ENCODE peak calls at places on chromosome 22, in nine cellular contexts. One of them, this sample, is unnamed.

GRCh38 chr22:41532908-41533825 is 11.1 kb downstream of the POLR3H start:
- DNase-seq in lower lobe of right lung: peak; percentile 82
- DNase-seq in cardiac muscle cell: peak; percentile 70
- DNase-seq in neuronal stem cell: peak; percentile 70
- DNase-seq in neural progenitor cell: peak; percentile 86
- DNase-seq in right cardiac atrium: peak; percentile 83
- DNase-seq in kidney: peak; percentile 86
- DNase-seq in hepatocyte: peak; percentile 88
- DNase-seq in upper lobe of right lung: peak; percentile 83
- DNase-seq in this sample: peak; percentile 63

GRCh38 chr22:30044369-30044768 is 35.9 kb upstream of the HORMAD2 start:
- DNase-seq in cardiac muscle cell: peak; percentile 78
- DNase-seq in neuronal stem cell: no peak
- DNase-seq in right cardiac atrium: no peak
- DNase-seq in lower lobe of right lung: no peak
- DNase-seq in hepatocyte: peak; percentile 78
- DNase-seq in neural progenitor cell: no peak
- DNase-seq in upper lobe of right lung: no peak
- DNase-seq in kidney: no peak
- DNase-seq in this sample: peak; percentile 72

GRCh38 chr22:19759459-19759993 is 1.1 kb upstream of the TBX1 start:
- DNase-seq in neural progenitor cell: peak; percentile 73
- DNase-seq in lower lobe of right lung: no peak
- DNase-seq in hepatocyte: no peak
- DNase-seq in neuronal stem cell: no peak
- DNase-seq in cardiac muscle cell: no peak
- DNase-seq in right cardiac atrium: no peak
- DNase-seq in kidney: no peak
- DNase-seq in upper lobe of right lung: no peak
- DNase-seq in this sample: peak; percentile 59

GRCh38 chr22:21738081-21738480 is 2.5 kb upstream of the YPEL1 start:
- DNase-seq in hepatocyte: no peak
- DNase-seq in neuronal stem cell: no peak
- DNase-seq in lower lobe of right lung: no peak
- DNase-seq in neural progenitor cell: no peak
- DNase-seq in right cardiac atrium: no peak
- DNase-seq in cardiac muscle cell: no peak
- DNase-seq in kidney: no peak
- DNase-seq in upper lobe of right lung: no peak
- DNase-seq in this sample: no peak

GRCh38 chr22:26127126-26127525 is 42.1 kb upstream of the SEZ6L start:
- DNase-seq in kidney: no peak
- DNase-seq in upper lobe of right lung: no peak
- DNase-seq in hepatocyte: no peak
- DNase-seq in right cardiac atrium: no peak
- DNase-seq in cardiac muscle cell: no peak
- DNase-seq in neural progenitor cell: no peak
- DNase-seq in lower lobe of right lung: no peak
- DNase-seq in neuronal stem cell: no peak
- DNase-seq in this sample: no peak

GRCh38 chr22:28025866-28026575 is 107.0 kb upstream of the PITPNB start:
- DNase-seq in upper lobe of right lung: peak; percentile 41
- DNase-seq in neuronal stem cell: no peak
- DNase-seq in cardiac muscle cell: no peak
- DNase-seq in neural progenitor cell: no peak
- DNase-seq in right cardiac atrium: no peak
- DNase-seq in hepatocyte: no peak
- DNase-seq in lower lobe of right lung: no peak
- DNase-seq in kidney: no peak
- DNase-seq in this sample: no peak

GRCh38 chr22:30195245-30196140 is 51.1 kb downstream of the LIF start:
- DNase-seq in upper lobe of right lung: no peak
- DNase-seq in neural progenitor cell: no peak
- DNase-seq in right cardiac atrium: no peak
- DNase-seq in hepatocyte: no peak
- DNase-seq in kidney: no peak
- DNase-seq in cardiac muscle cell: peak; percentile 21
- DNase-seq in neuronal stem cell: no peak
- DNase-seq in lower lobe of right lung: no peak
- DNase-seq in this sample: no peak

GRCh38 chr22:35037089-35037488 is 28.9 kb upstream of the ISX start:
- DNase-seq in neural progenitor cell: peak; percentile 65
- DNase-seq in lower lobe of right lung: no peak
- DNase-seq in cardiac muscle cell: no peak
- DNase-seq in upper lobe of right lung: no peak
- DNase-seq in kidney: no peak
- DNase-seq in right cardiac atrium: no peak
- DNase-seq in hepatocyte: no peak
- DNase-seq in neuronal stem cell: peak; percentile 8
- DNase-seq in this sample: no peak

GRCh38 chr22:41976961-41977566 is 7.8 kb downstream of the SEPTIN3 start:
- DNase-seq in neural progenitor cell: peak; percentile 42
- DNase-seq in hepatocyte: no peak
- DNase-seq in kidney: no peak
- DNase-seq in right cardiac atrium: no peak
- DNase-seq in neuronal stem cell: no peak
- DNase-seq in cardiac muscle cell: no peak
- DNase-seq in upper lobe of right lung: no peak
- DNase-seq in lower lobe of right lung: no peak
- DNase-seq in this sample: no peak

GRCh38 chr22:28600546-28601143 is 79.0 kb downstream of the TTC28 start:
- DNase-seq in neural progenitor cell: peak; percentile 59
- DNase-seq in right cardiac atrium: no peak
- DNase-seq in cardiac muscle cell: peak; percentile 78
- DNase-seq in neuronal stem cell: peak; percentile 11
- DNase-seq in lower lobe of right lung: no peak
- DNase-seq in hepatocyte: peak; percentile 73
- DNase-seq in kidney: no peak
- DNase-seq in upper lobe of right lung: no peak
- DNase-seq in this sample: no peak

GRCh38 chr22:28208036-28208435 is 289.0 kb upstream of the PITPNB start:
- DNase-seq in hepatocyte: no peak
- DNase-seq in right cardiac atrium: no peak
- DNase-seq in neuronal stem cell: no peak
- DNase-seq in neural progenitor cell: no peak
- DNase-seq in kidney: no peak
- DNase-seq in cardiac muscle cell: no peak
- DNase-seq in upper lobe of right lung: no peak
- DNase-seq in lower lobe of right lung: no peak
- DNase-seq in this sample: no peak

GRCh38 chr22:31089101-31090100 is 8.3 kb downstream of the SMTN start:
- DNase-seq in neuronal stem cell: no peak
- DNase-seq in cardiac muscle cell: peak; percentile 65
- DNase-seq in upper lobe of right lung: no peak
- DNase-seq in lower lobe of right lung: no peak
- DNase-seq in kidney: no peak
- DNase-seq in hepatocyte: peak; percentile 61
- DNase-seq in neural progenitor cell: peak; percentile 61
- DNase-seq in right cardiac atrium: peak; percentile 42
- DNase-seq in this sample: peak; percentile 86

GRCh38 chr22:20405291-20405930 is 11.5 kb downstream of the ZNF74 start:
- DNase-seq in neuronal stem cell: no peak
- DNase-seq in kidney: no peak
- DNase-seq in upper lobe of right lung: peak; percentile 58
- DNase-seq in right cardiac atrium: no peak
- DNase-seq in neural progenitor cell: no peak
- DNase-seq in cardiac muscle cell: no peak
- DNase-seq in hepatocyte: no peak
- DNase-seq in lower lobe of right lung: no peak
- DNase-seq in this sample: no peak

GRCh38 chr22:26364066-26365015 is 64.7 kb upstream of the ASPHD2 start:
- DNase-seq in neural progenitor cell: peak; percentile 95
- DNase-seq in lower lobe of right lung: peak; percentile 51
- DNase-seq in kidney: no peak
- DNase-seq in cardiac muscle cell: peak; percentile 87
- DNase-seq in neuronal stem cell: peak; percentile 81
- DNase-seq in right cardiac atrium: peak; percentile 49
- DNase-seq in upper lobe of right lung: no peak
- DNase-seq in hepatocyte: peak; percentile 89
- DNase-seq in this sample: no peak

GRCh38 chr22:29071261-29072045 is 1.4 kb upstream of the KREMEN1 start:
- DNase-seq in neural progenitor cell: peak; percentile 86
- DNase-seq in neuronal stem cell: peak; percentile 56
- DNase-seq in hepatocyte: peak; percentile 82
- DNase-seq in right cardiac atrium: peak; percentile 55
- DNase-seq in cardiac muscle cell: peak; percentile 36
- DNase-seq in lower lobe of right lung: peak; percentile 72
- DNase-seq in upper lobe of right lung: peak; percentile 83
- DNase-seq in kidney: peak; percentile 81
- DNase-seq in this sample: peak; percentile 89

GRCh38 chr22:35399678-35400334 is at the start of gene MCM5:
- DNase-seq in kidney: peak; percentile 99
- DNase-seq in lower lobe of right lung: peak; percentile 98
- DNase-seq in neural progenitor cell: peak; percentile 98
- DNase-seq in upper lobe of right lung: peak; percentile 98
- DNase-seq in neuronal stem cell: peak; percentile 95
- DNase-seq in hepatocyte: peak; percentile 98
- DNase-seq in right cardiac atrium: peak; percentile 98
- DNase-seq in cardiac muscle cell: peak; percentile 98
- DNase-seq in this sample: peak; percentile 98

GRCh38 chr22:28984482-28985158 is 77.0 kb downstream of the C22orf31 start:
- DNase-seq in right cardiac atrium: no peak
- DNase-seq in upper lobe of right lung: no peak
- DNase-seq in cardiac muscle cell: peak; percentile 10
- DNase-seq in neuronal stem cell: no peak
- DNase-seq in kidney: no peak
- DNase-seq in lower lobe of right lung: no peak
- DNase-seq in hepatocyte: no peak
- DNase-seq in neural progenitor cell: no peak
- DNase-seq in this sample: no peak

GRCh38 chr22:27962268-27963191 is 43.5 kb upstream of the PITPNB start:
- DNase-seq in cardiac muscle cell: peak; percentile 32
- DNase-seq in right cardiac atrium: no peak
- DNase-seq in upper lobe of right lung: no peak
- DNase-seq in hepatocyte: no peak
- DNase-seq in neural progenitor cell: peak; percentile 50
- DNase-seq in neuronal stem cell: no peak
- DNase-seq in kidney: no peak
- DNase-seq in lower lobe of right lung: no peak
- DNase-seq in this sample: no peak

GRCh38 chr22:40506762-40507161 is 129.8 kb downstream of the MRTFA start:
- DNase-seq in cardiac muscle cell: no peak
- DNase-seq in neuronal stem cell: no peak
- DNase-seq in right cardiac atrium: no peak
- DNase-seq in kidney: no peak
- DNase-seq in hepatocyte: no peak
- DNase-seq in upper lobe of right lung: no peak
- DNase-seq in neural progenitor cell: no peak
- DNase-seq in lower lobe of right lung: no peak
- DNase-seq in this sample: no peak

GRCh38 chr22:40504285-40505249 is 132.0 kb downstream of the MRTFA start:
- DNase-seq in cardiac muscle cell: no peak
- DNase-seq in upper lobe of right lung: no peak
- DNase-seq in lower lobe of right lung: no peak
- DNase-seq in right cardiac atrium: no peak
- DNase-seq in neuronal stem cell: no peak
- DNase-seq in neural progenitor cell: no peak
- DNase-seq in hepatocyte: no peak
- DNase-seq in kidney: no peak
- DNase-seq in this sample: no peak

GRCh38 chr22:40510965-40511364 is 125.6 kb downstream of the MRTFA start:
- DNase-seq in upper lobe of right lung: no peak
- DNase-seq in neural progenitor cell: no peak
- DNase-seq in neuronal stem cell: no peak
- DNase-seq in hepatocyte: no peak
- DNase-seq in kidney: no peak
- DNase-seq in lower lobe of right lung: no peak
- DNase-seq in right cardiac atrium: no peak
- DNase-seq in cardiac muscle cell: no peak
- DNase-seq in this sample: no peak

GRCh38 chr22:40509401-40510134 is 127.0 kb downstream of the MRTFA start:
- DNase-seq in right cardiac atrium: peak; percentile 67
- DNase-seq in upper lobe of right lung: no peak
- DNase-seq in kidney: no peak
- DNase-seq in cardiac muscle cell: peak; percentile 99
- DNase-seq in hepatocyte: peak; percentile 65
- DNase-seq in neural progenitor cell: no peak
- DNase-seq in lower lobe of right lung: no peak
- DNase-seq in neuronal stem cell: no peak
- DNase-seq in this sample: no peak

DNA sequence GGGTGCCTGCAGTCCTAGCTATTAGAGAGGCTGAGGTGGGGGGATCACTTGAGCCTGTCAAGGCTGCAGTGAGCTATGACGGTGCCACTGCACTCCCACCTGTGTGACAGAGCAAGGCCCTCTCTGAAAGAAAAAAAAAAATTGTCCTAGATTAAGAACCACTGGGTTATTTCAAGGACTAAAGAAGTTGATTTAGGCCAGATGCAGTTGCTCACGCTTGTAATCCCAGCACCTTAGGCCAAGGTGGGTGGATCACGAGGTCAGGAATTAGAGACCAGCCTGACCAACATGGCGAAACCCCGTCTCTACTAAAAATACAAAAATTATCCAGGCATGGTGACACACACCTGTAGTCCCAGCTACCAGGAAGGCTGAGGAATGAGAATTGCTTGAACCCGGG is 129.0 kb downstream of the MRTFA start:
- DNase-seq in neuronal stem cell: no peak
- DNase-seq in lower lobe of right lung: no peak
- DNase-seq in upper lobe of right lung: no peak
- DNase-seq in neural progenitor cell: no peak
- DNase-seq in kidney: no peak
- DNase-seq in right cardiac atrium: no peak
- DNase-seq in hepatocyte: no peak
- DNase-seq in cardiac muscle cell: no peak
- DNase-seq in this sample: no peak
- H3K4me1 ChIP-seq in neuronal stem cell: peaks cover 5% of the 10 kb centered on the region
- H3K4me1 ChIP-seq in lower lobe of right lung: peaks cover 59% of the 10 kb centered on the region
- H3K4me1 ChIP-seq in upper lobe of right lung: peaks cover 51% of the 10 kb centered on the region
- H3K4me1 ChIP-seq in neural progenitor cell: peaks cover 6% of the 10 kb centered on the region
- H3K4me1 ChIP-seq in kidney: peaks cover 25% of the 10 kb centered on the region
- H3K4me1 ChIP-seq in right cardiac atrium: peaks cover 2% of the 10 kb centered on the region
- H3K4me1 ChIP-seq in hepatocyte: peaks cover 32% of the 10 kb centered on the region
- H3K4me1 ChIP-seq in cardiac muscle cell: peaks cover 30% of the 10 kb centered on the region
- H3K4me1 ChIP-seq in this sample: peaks cover 67% of the 10 kb centered on the region

GRCh38 chr22:43077121-43077877 is 11.9 kb downstream of the TTLL1 start:
- DNase-seq in lower lobe of right lung: no peak
- DNase-seq in kidney: no peak
- DNase-seq in cardiac muscle cell: no peak
- DNase-seq in neural progenitor cell: no peak
- DNase-seq in hepatocyte: no peak
- DNase-seq in right cardiac atrium: no peak
- DNase-seq in neuronal stem cell: no peak
- DNase-seq in upper lobe of right lung: no peak
- DNase-seq in this sample: no peak
- H3K27ac ChIP-seq in lower lobe of right lung: no peak overlapping the region
- H3K27ac ChIP-seq in kidney: no peak overlapping the region
- H3K27ac ChIP-seq in cardiac muscle cell: no peak overlapping the region
- H3K27ac ChIP-seq in neural progenitor cell: no peak overlapping the region
- H3K27ac ChIP-seq in hepatocyte: no peak overlapping the region
- H3K27ac ChIP-seq in right cardiac atrium: peak overlapping the region; percentile 9
- H3K27ac ChIP-seq in neuronal stem cell: no peak overlapping the region
- H3K27ac ChIP-seq in upper lobe of right lung: no peak overlapping the region
- H3K27ac ChIP-seq in this sample: no peak overlapping the region

GRCh38 chr22:49670610-49671330 is 156.9 kb downstream of the BRD1 start:
- DNase-seq in right cardiac atrium: no peak
- DNase-seq in neuronal stem cell: peak; percentile 18
- DNase-seq in kidney: peak; percentile 71
- DNase-seq in upper lobe of right lung: peak; percentile 75
- DNase-seq in lower lobe of right lung: peak; percentile 55
- DNase-seq in neural progenitor cell: peak; percentile 77
- DNase-seq in cardiac muscle cell: no peak
- DNase-seq in hepatocyte: no peak
- DNase-seq in this sample: no peak
- H3K4me1 ChIP-seq in right cardiac atrium: no peaks in the 10 kb centered on the region
- H3K4me1 ChIP-seq in neuronal stem cell: peaks cover 9% of the 10 kb centered on the region
- H3K4me1 ChIP-seq in kidney: no peaks in the 10 kb centered on the region
- H3K4me1 ChIP-seq in upper lobe of right lung: peaks cover 5% of the 10 kb centered on the region
- H3K4me1 ChIP-seq in lower lobe of right lung: peaks cover 16% of the 10 kb centered on the region
- H3K4me1 ChIP-seq in neural progenitor cell: peaks cover 20% of the 10 kb centered on the region
- H3K4me1 ChIP-seq in cardiac muscle cell: no peaks in the 10 kb centered on the region
- H3K4me1 ChIP-seq in hepatocyte: peaks cover 4% of the 10 kb centered on the region
- H3K4me1 ChIP-seq in this sample: peaks cover 17% of the 10 kb centered on the region

GRCh38 chr22:46972256-46972655 is 209.8 kb downstream of the TBC1D22A start:
- DNase-seq in hepatocyte: no peak
- DNase-seq in upper lobe of right lung: no peak
- DNase-seq in right cardiac atrium: no peak
- DNase-seq in neural progenitor cell: no peak
- DNase-seq in lower lobe of right lung: no peak
- DNase-seq in neuronal stem cell: no peak
- DNase-seq in cardiac muscle cell: no peak
- DNase-seq in kidney: peak; percentile 72
- DNase-seq in this sample: peak; percentile 47
- H3K27ac ChIP-seq in hepatocyte: no peak overlapping the region
- H3K27ac ChIP-seq in upper lobe of right lung: peak overlapping the region; percentile 71
- H3K27ac ChIP-seq in right cardiac atrium: no peak overlapping the region
- H3K27ac ChIP-seq in neural progenitor cell: no peak overlapping the region
- H3K27ac ChIP-seq in lower lobe of right lung: peak overlapping the region; percentile 77
- H3K27ac ChIP-seq in neuronal stem cell: no peak overlapping the region
- H3K27ac ChIP-seq in cardiac muscle cell: no peak overlapping the region
- H3K27ac ChIP-seq in kidney: no peak overlapping the region
- H3K27ac ChIP-seq in this sample: no peak overlapping the region